ENCODE peak calls at places on chromosomes 12 and 14, in five cellular contexts. F, R, W, T and C are unnamed samples.

GRCh38 chr14:101754893-101755292 is 6.6 kb upstream of the PPP2R5C start:
- DNase-seq in R (no peak), W (no peak), F (no peak), T (no peak), C (no peak)

GRCh38 chr14:30375280-30375892 is 183.6 kb upstream of the G2E3 start:
- DNase-seq in T (peak; percentile 29), W (peak; percentile 45), F (peak; percentile 78), R (peak; percentile 49), C (peak; percentile 43)

GRCh38 chr14:54251356-54251755 is 145.5 kb upstream of the CDKN3 start:
- DNase-seq in R (no peak), W (no peak), T (no peak), F (no peak), C (no peak)

GRCh38 chr14:62308316-62308715 is 546.1 kb downstream of the SNAPC1 start:
- DNase-seq in W (no peak), F (no peak), T (no peak), R (no peak), C (no peak)

GRCh38 chr12:20507711-20508110 is 139.4 kb downstream of the PDE3A start:
- DNase-seq in R (no peak), W (no peak), F (no peak), T (no peak), C (no peak)

GRCh38 chr12:106223485-106224391 is 24.1 kb downstream of the CKAP4 start:
- DNase-seq in W (peak; percentile 65), F (peak; percentile 77), R (peak; percentile 47), T (peak; percentile 49), C (peak; percentile 57)

GRCh38 chr12:119809023-119809422 is 68.1 kb downstream of the CIT start:
- DNase-seq in T (no peak), F (no peak), W (no peak), R (no peak), C (no peak)

GRCh38 chr14:50410921-50411320 is 14.2 kb upstream of the CDKL1 start:
- DNase-seq in T (no peak), R (no peak), F (no peak), W (no peak), C (no peak)

GRCh38 chr12:131239384-131240094 is 285.8 kb downstream of the ADGRD1 start:
- DNase-seq in F (no peak), T (no peak), R (no peak), W (no peak), C (no peak)

GRCh38 chr12:117514016-117514415 is 152.6 kb upstream of the NOS1 start:
- DNase-seq in T (peak; percentile 62), W (no peak), R (peak; percentile 40), F (no peak), C (no peak)

GRCh38 chr14:63046339-63047268 is 1.3 kb upstream of the KCNH5 start:
- DNase-seq in W (no peak), F (no peak), T (no peak), R (no peak), C (no peak)

GRCh38 chr12:87085286-87085685 is 829.1 kb upstream of the MGAT4C start:
- DNase-seq in F (no peak), R (no peak), W (no peak), T (no peak), C (no peak)

GRCh38 chr12:108239378-108239777 is 99.7 kb downstream of the CMKLR1 start:
- DNase-seq in F (no peak), R (no peak), W (no peak), T (no peak), C (no peak)

GRCh38 chr14:41362134-41362533 is 244.5 kb upstream of the LRFN5 start:
- DNase-seq in T (no peak), F (no peak), R (no peak), W (no peak), C (no peak)

GRCh38 chr12:107929436-107929835 is 154.9 kb downstream of the ASCL4 start:
- DNase-seq in R (no peak), F (peak; percentile 27), T (no peak), W (no peak), C (no peak)

GRCh38 chr14:33914676-33915516 is 36.0 kb downstream of the EGLN3 start:
- DNase-seq in R (no peak), T (no peak), W (no peak), F (no peak), C (no peak)

GRCh38 chr12:52741378-52742195 is 35.6 kb downstream of the KRT76 start:
- DNase-seq in T (peak; percentile 25), F (peak; percentile 65), W (peak; percentile 30), R (peak; percentile 62), C (peak; percentile 74)

GRCh38 chr12:120241561-120242274 is 23.8 kb downstream of the PXN start:
- DNase-seq in W (no peak), R (no peak), T (no peak), F (peak; percentile 67), C (no peak)

GRCh38 chr12:4044101-4044500 is 170.9 kb upstream of the PARP11 start:
- DNase-seq in T (no peak), F (no peak), R (no peak), W (no peak), C (no peak)

GRCh38 chr12:31651893-31652521 is 7.5 kb upstream of the ETFBKMT start:
- DNase-seq in R (no peak), F (peak; percentile 50), W (no peak), T (no peak), C (no peak)

GRCh38 chr12:67515679-67516363 is 132.7 kb upstream of the DYRK2 start:
- DNase-seq in W (peak; percentile 78), F (no peak), R (peak; percentile 49), T (no peak), C (no peak)

GRCh38 chr12:100799770-100800169 is 5.2 kb downstream of the ANO4 start:
- DNase-seq in F (no peak), W (no peak), T (no peak), R (no peak), C (no peak)

GRCh38 chr12:92629349-92630065 is 73.3 kb upstream of the PLEKHG7 start:
- DNase-seq in R (no peak), W (no peak), F (no peak), T (peak; percentile 17), C (no peak)

GRCh38 chr12:87196329-87196728 is 832.9 kb downstream of the C12orf50 start:
- DNase-seq in F (no peak), T (no peak), W (no peak), R (no peak), C (no peak)

GRCh38 chr12:46930101-46930500 is 104.3 kb upstream of the SLC38A4 start:
- DNase-seq in F (no peak), W (no peak), R (no peak), T (no peak), C (no peak)

GRCh38 chr12:122081108-122081696 is 2.6 kb downstream of the MLXIP start:
- DNase-seq in F (no peak), W (no peak), R (no peak), T (no peak), C (no peak)

GRCh38 chr12:113227686-113228391 is 6.6 kb downstream of the TPCN1 start:
- DNase-seq in T (no peak), F (no peak), W (no peak), R (no peak), C (peak; percentile 16)

GRCh38 chr14:106185837-106186233 is 659.5 kb downstream of the TMEM121 start:
- DNase-seq in F (no peak), T (no peak), W (peak; percentile 72), R (no peak), C (no peak)

GRCh38 chr14:93105362-93105761 is 10.4 kb downstream of the ITPK1 start:
- DNase-seq in T (no peak), F (no peak), R (peak; percentile 39), W (no peak), C (peak; percentile 77)

DNA sequence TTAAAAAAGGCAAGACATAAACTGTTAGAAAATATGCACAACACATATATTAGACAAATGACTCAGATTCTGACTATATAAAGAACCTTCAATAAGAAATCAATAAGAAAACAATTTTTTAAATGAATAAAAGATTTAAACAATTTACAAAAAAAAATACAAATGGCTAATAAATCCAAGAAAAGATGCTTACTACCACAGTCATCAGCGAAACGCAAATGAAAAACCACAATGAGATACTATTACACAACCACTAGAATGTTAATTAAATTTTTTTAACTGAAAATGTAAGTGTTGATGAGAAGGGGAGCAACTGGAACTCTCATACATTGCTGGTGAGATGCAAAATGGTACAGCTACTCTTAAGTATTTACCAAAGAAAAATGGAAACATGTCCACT is 24.4 kb downstream of the OSBPL8 start:
- DNase-seq in R (no peak), W (no peak), F (no peak), T (no peak), C (no peak)
- H3K27ac ChIP-seq in R (no peak overlapping the region), W (no peak overlapping the region), F (no peak overlapping the region), T (no peak overlapping the region), C (no peak overlapping the region)

DNA sequence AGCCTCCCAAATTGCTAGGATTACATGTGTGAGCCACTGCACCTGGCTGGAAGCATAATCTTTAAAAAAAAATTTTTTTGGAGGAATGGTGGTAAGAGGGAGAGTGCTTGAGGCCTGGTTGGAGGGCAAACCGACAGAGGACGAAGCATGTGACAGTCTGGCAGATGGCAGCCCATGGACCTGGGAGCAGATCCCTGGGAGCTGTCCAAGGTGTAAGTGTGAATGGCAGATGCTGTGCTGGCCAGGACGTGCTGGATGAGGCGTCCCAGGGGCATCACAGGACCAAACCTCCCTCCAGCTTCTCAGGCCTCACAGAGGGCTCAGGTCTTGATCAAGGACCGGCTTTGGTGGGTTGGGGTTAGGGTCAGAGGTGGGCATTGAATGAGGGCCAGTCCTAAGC is 128.4 kb upstream of the NCOR2 start:
- DNase-seq in W (no peak), R (no peak), F (no peak), T (no peak), C (no peak)
- H3K4me1 ChIP-seq in W (peaks cover 7% of the 10 kb centered on the region), R (no peaks in the 10 kb centered on the region), F (peaks cover 51% of the 10 kb centered on the region), T (no peaks in the 10 kb centered on the region), C (peaks cover 2% of the 10 kb centered on the region)

GRCh38 chr12:21941522-21942376 is 523 bp upstream of the ABCC9 start:
- DNase-seq in F (peak; percentile 15), R (peak; percentile 65), W (no peak), T (no peak), C (peak; percentile 89)
- H3K4me3 ChIP-seq in F (peak overlapping the region; percentile 45), R (peak overlapping the region; percentile 8), W (no peak overlapping the region), T (peak overlapping the region; percentile 28), C (peak overlapping the region; percentile 75)

GRCh38 chr12:56293785-56294184 is 6.3 kb downstream of the CS start:
- DNase-seq in T (peak; percentile 28), R (no peak), F (no peak), W (no peak), C (no peak)
- H3K27ac ChIP-seq in T (peak overlapping the region; percentile 45), R (no peak overlapping the region), F (no peak overlapping the region), W (no peak overlapping the region), C (no peak overlapping the region)